ENCODE peak calls at places on chromosomes 2 and 18, in ten cellular contexts. O is Right ventricle myocardium superior, Z is non-pigmented ciliary epithelial cell, I is Daoy, S is memory B cell, K is NCI-H1417, F is GM12865, D is ELF-1, L is endothelial cell, G is nephron progenitor cell. T is an unnamed sample.

GRCh38 chr2:28150994-28151393 is 241.7 kb upstream of the FOSL2 start:
- DNase-seq in I (no peak), Z (no peak), D (no peak), S (no peak), F (no peak), K (no peak), L (no peak), O (no peak), G (no peak), T (no peak)

GRCh38 chr2:161070693-161071479 is 89.3 kb upstream of the TANK start:
- DNase-seq in K (no peak), L (no peak), D (no peak), I (no peak), G (no peak), S (no peak), Z (no peak), F (no peak), O (no peak), T (no peak)

GRCh38 chr18:6058941-6059340 is 163.6 kb upstream of the TMEM200C start:
- DNase-seq in I (peak; percentile 35), G (peak; percentile 51), S (no peak), D (peak; percentile 21), Z (peak; percentile 55), L (no peak), O (peak; percentile 63), F (no peak), K (no peak), T (no peak)

GRCh38 chr2:25453199-25453903 is 111.6 kb upstream of the DNMT3A start:
- DNase-seq in D (no peak), G (no peak), L (no peak), S (no peak), I (no peak), K (no peak), F (peak; percentile 75), O (no peak), Z (no peak), T (no peak)

GRCh38 chr2:47640356-47640755 is 142.6 kb upstream of the MSH6 start:
- DNase-seq in Z (no peak), S (no peak), D (no peak), O (no peak), I (no peak), G (no peak), F (no peak), L (no peak), K (no peak), T (no peak)

GRCh38 chr18:64244571-64244970 is 95.7 kb upstream of the LINC00305 start:
- DNase-seq in I (no peak), L (peak; percentile 8), D (peak; percentile 22), O (no peak), G (no peak), F (peak; percentile 11), S (no peak), K (peak; percentile 44), Z (no peak), T (no peak)

GRCh38 chr18:36179562-36180334 is 7.5 kb upstream of the MOCOS start:
- DNase-seq in F (no peak), G (no peak), O (peak; percentile 86), D (no peak), I (no peak), L (no peak), K (no peak), S (no peak), Z (no peak), T (peak; percentile 46)

GRCh38 chr18:44716697-44717163 is 36.0 kb downstream of the SETBP1 start:
- DNase-seq in L (no peak), S (no peak), G (no peak), D (no peak), I (peak; percentile 51), O (no peak), K (no peak), Z (no peak), F (peak; percentile 86), T (no peak)

GRCh38 chr2:12931211-12931844 is 214.6 kb downstream of the TRIB2 start:
- DNase-seq in D (no peak), Z (no peak), O (no peak), I (peak; percentile 32), S (no peak), F (peak; percentile 10), K (no peak), L (peak; percentile 6), G (peak; percentile 8), T (peak; percentile 55)

GRCh38 chr18:80148316-80149199 is 39.5 kb downstream of the ADNP2 start:
- DNase-seq in K (peak; percentile 56), I (no peak), L (no peak), F (peak; percentile 34), S (no peak), D (no peak), G (no peak), Z (no peak), O (peak; percentile 51), T (peak; percentile 33)

GRCh38 chr2:11753452-11753885 is 7.0 kb downstream of the LPIN1 start:
- DNase-seq in Z (no peak), G (no peak), L (no peak), S (peak; percentile 57), D (peak; percentile 8), K (peak; percentile 83), I (peak; percentile 30), O (no peak), F (peak; percentile 93), T (peak; percentile 92)

GRCh38 chr2:111975053-111975552 is 76.7 kb downstream of the MERTK start:
- DNase-seq in I (peak; percentile 97), L (no peak), S (no peak), G (no peak), F (no peak), Z (peak; percentile 88), K (peak; percentile 36), D (peak; percentile 45), O (no peak), T (no peak)

GRCh38 chr2:45895477-45895876 is 244.0 kb downstream of the PRKCE start:
- DNase-seq in K (no peak), D (no peak), G (no peak), I (no peak), S (no peak), O (no peak), L (no peak), Z (peak; percentile 17), F (no peak), T (no peak)

T was measured in Kasumi-1.